ENCODE peak calls at places on chromosomes 2 and 18, in eight cellular contexts. B is PC-3; D is stomach; I is prostate gland; S is esophagus squamous epithelium; K is body of pancreas; P is iPS DF 6.9; C is CD8-positive, alpha-beta T cell. F is an unnamed sample.

GRCh38 chr2:74003494-74004211 is 18.9 kb downstream of the TET3 start:
- DNase-seq in B (peak), C (no peak), S (no peak), P (no peak), K (no peak), D (no peak), I (no peak), F (peak)

GRCh38 chr2:121627525-121628050 is 21.7 kb downstream of the CLASP1 start:
- DNase-seq in D (no peak), B (no peak), K (no peak), P (no peak), I (no peak), S (no peak), C (no peak), F (no peak)

GRCh38 chr2:11539317-11540147 is 5.7 kb downstream of the GREB1 start:
- DNase-seq in P (no peak), K (peak), S (no peak), B (no peak), D (peak), I (peak), C (no peak), F (no peak)

GRCh38 chr18:77250926-77251729 is 1.5 kb downstream of the GALR1 start:
- DNase-seq in P (no peak), B (no peak), K (no peak), C (no peak), S (no peak), I (no peak), D (no peak), F (no peak)

GRCh38 chr2:215022418-215022817 is 116.0 kb downstream of the ABCA12 start:
- DNase-seq in C (no peak), B (peak), S (no peak), I (no peak), D (no peak), P (no peak), K (no peak), F (no peak)

GRCh38 chr18:76482971-76483691 is 11.9 kb downstream of the ZNF516 start:
- DNase-seq in D (no peak), C (no peak), B (no peak), K (no peak), S (no peak), P (no peak), I (no peak), F (no peak)

GRCh38 chr2:38432827-38433606 is 55.9 kb upstream of the ATL2 start:
- DNase-seq in P (no peak), D (no peak), B (no peak), K (no peak), C (no peak), S (no peak), I (no peak), F (no peak)

GRCh38 chr18:44700652-44701051 is 20.0 kb downstream of the SETBP1 start:
- DNase-seq in C (peak), I (no peak), D (peak), S (no peak), K (peak), P (no peak), B (no peak), F (no peak)

GRCh38 chr2:45993476-45993991 is 303.7 kb upstream of the EPAS1 start:
- DNase-seq in P (peak), B (peak), D (peak), S (no peak), C (peak), K (peak), I (peak), F (no peak)

GRCh38 chr2:236909802-236910201 is 175.9 kb upstream of the COPS8 start:
- DNase-seq in K (no peak), B (no peak), C (no peak), S (no peak), D (no peak), P (no peak), I (no peak), F (no peak)

GRCh38 chr2:158664987-158665386 is 130.1 kb upstream of the DAPL1 start:
- DNase-seq in D (no peak), B (no peak), I (no peak), S (no peak), C (no peak), K (no peak), P (no peak), F (no peak)

GRCh38 chr2:149420053-149420963 is 89.9 kb downstream of the LYPD6 start:
- DNase-seq in D (no peak), S (no peak), B (no peak), K (no peak), P (no peak), I (no peak), C (no peak), F (no peak)

GRCh38 chr2:156383798-156384197 is 51.3 kb upstream of the NR4A2 start:
- DNase-seq in C (no peak), S (no peak), K (no peak), I (no peak), P (no peak), D (no peak), B (no peak), F (no peak)

GRCh38 chr2:68368657-68369339 is 3.7 kb downstream of the PLEK start:
- DNase-seq in K (no peak), I (no peak), B (peak), D (no peak), S (no peak), P (no peak), C (no peak), F (no peak)

GRCh38 chr2:236661064-236661761 is 91.6 kb downstream of the ACKR3 start:
- DNase-seq in C (no peak), B (peak), S (no peak), K (no peak), P (no peak), I (no peak), D (no peak), F (no peak)

GRCh38 chr2:10161206-10161931 is 38.8 kb downstream of the RRM2 start:
- DNase-seq in B (peak), D (no peak), C (no peak), S (no peak), I (no peak), P (no peak), K (no peak), F (no peak)

GRCh38 chr2:120722603-120723421 is 12.9 kb upstream of the GLI2 start:
- DNase-seq in D (peak), I (no peak), B (peak), K (no peak), C (no peak), S (no peak), P (no peak), F (peak)

GRCh38 chr2:72130671-72131360 is 16.8 kb downstream of the CYP26B1 start:
- DNase-seq in B (no peak), S (no peak), I (no peak), K (no peak), D (no peak), C (no peak), P (no peak), F (no peak)

GRCh38 chr2:48755473-48755872 is at the start of gene LHCGR:
- DNase-seq in P (no peak), B (no peak), C (no peak), D (no peak), K (peak), I (no peak), S (no peak), F (peak)

GRCh38 chr2:150778828-150779227 is 291.4 kb upstream of the RND3 start:
- DNase-seq in K (no peak), D (no peak), I (no peak), B (no peak), S (no peak), C (no peak), P (no peak), F (no peak)

GRCh38 chr2:229629039-229629438 is 85.3 kb downstream of the DNER start:
- DNase-seq in S (no peak), C (no peak), I (no peak), B (no peak), K (no peak), P (no peak), D (no peak), F (no peak)

GRCh38 chr18:61984293-61984692 is 91.5 kb upstream of the RNF152 start:
- DNase-seq in C (no peak), B (no peak), D (no peak), K (no peak), S (no peak), I (no peak), P (no peak), F (no peak)

GRCh38 chr2:238387376-238387775 is 39.4 kb upstream of the ASB1 start:
- DNase-seq in I (no peak), C (no peak), D (no peak), K (no peak), S (no peak), P (no peak), B (no peak), F (no peak)
- H3K27ac ChIP-seq in I (no peak), C (no peak), D (no peak), K (no peak), S (no peak), P (no peak), B (no peak), F (no peak)

DNA sequence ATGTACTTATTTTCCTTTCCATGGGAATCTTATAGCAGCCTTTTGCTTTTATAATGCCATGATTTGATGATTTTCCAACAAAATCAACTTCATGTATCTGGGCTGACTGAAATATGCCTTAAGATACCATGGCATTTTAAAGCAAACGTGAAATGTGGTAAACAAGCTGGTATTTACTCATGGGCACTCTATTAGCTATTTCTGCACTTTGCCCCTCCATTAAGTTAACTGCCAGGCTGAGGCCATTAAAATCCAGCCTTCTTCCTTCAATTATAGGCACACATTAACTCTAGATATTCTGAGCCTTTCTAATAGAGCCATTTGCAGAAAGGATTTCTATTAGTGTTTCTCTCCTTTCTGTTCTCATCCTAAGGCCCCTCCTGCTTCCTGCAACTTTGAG is 1.7 kb upstream of the KCNJ3 start:
- DNase-seq in C (no peak), S (no peak), P (no peak), B (no peak), K (no peak), D (no peak), I (no peak), F (no peak)
- H3K27ac ChIP-seq in C (no peak), S (no peak), P (no peak), B (no peak), K (no peak), D (no peak), I (no peak), F (no peak)

DNA sequence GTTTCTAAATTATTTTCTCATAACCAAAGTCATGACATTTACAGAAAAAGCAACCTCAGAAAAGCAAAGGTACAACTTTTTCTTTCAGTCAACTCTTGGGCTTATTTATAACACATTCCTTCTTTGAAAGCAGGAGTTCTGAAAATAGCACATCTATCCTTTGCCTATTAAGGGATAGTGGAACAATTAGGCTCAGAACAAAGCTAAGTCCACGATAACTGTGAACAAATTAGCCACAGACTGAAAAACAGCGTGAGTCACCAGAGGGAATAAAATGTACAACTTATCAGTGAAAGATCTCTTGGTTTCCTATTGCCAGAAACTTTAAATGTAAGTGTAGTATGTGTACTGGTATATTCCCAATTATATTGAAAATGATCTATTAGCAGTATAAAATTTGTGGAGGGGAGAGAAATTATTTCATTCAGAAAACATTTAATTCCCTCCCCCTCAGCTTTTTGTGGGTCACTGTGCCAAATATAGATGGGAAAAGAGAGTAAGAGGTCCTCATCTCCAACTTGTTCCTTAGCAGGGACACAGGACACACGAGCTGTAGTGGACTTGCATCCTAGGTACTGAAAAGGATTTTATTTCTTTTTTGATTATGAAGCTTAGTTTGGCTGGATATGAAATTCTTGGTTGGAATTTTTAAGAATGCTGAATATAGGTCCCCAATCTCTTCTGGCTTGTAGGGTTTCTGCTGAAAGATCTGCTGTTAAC is 15.4 kb upstream of the MATN3 start:
- DNase-seq in B (no peak), K (no peak), D (no peak), P (no peak), I (no peak), S (no peak), C (no peak), F (no peak)
- H3K27ac ChIP-seq in B (no peak), K (no peak), D (no peak), P (no peak), I (peak), S (no peak), C (no peak), F (no peak)

DNA sequence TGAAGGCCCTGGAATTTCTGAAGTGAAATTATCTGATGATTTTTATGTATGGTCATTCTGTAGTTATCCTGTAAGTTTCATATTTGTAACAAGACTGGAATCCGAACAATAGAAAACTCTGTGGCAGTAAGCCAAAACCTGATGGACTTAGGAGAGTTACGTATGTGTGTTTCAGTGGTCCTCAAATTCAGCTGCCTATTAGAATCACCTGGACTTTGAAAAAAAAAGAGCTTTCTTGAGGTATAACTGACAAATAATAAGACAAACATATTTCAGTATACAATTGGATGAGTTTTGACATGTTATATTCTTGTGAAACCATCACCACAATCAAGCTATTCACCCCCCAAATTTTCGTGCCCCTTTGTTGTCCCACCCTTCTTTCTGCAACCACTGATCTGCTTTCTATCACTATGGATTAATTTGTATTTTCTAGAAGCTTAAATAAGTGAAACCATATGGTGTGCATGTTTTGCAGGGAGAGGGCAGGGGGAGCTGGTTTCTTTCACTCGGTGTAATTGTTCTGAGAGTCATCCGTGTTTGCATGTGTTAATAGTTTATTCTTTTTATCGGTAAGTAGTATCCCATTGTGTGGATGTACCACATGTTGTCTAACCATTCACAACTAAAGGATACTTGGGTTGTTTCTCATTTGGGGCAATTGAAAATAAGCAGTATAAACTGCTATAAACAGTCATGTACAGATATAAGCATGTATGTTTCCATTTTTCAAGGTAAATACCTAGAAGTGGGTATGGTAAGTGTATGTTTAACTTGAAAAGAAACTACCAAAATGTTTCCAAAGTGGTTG is 50.2 kb upstream of the EML4 start:
- DNase-seq in I (no peak), P (no peak), K (no peak), D (no peak), S (no peak), C (no peak), B (no peak), F (no peak)
- H3K27ac ChIP-seq in I (no peak), P (no peak), K (no peak), D (no peak), S (peak), C (no peak), B (peak), F (peak)

GRCh38 chr18:60775978-60776377 is 403.4 kb upstream of the MC4R start:
- DNase-seq in B (no peak), C (no peak), I (no peak), P (no peak), K (no peak), D (no peak), S (no peak), F (no peak)
- H3K27ac ChIP-seq in B (no peak), C (no peak), I (no peak), P (no peak), K (no peak), D (no peak), S (no peak), F (no peak)

DNA sequence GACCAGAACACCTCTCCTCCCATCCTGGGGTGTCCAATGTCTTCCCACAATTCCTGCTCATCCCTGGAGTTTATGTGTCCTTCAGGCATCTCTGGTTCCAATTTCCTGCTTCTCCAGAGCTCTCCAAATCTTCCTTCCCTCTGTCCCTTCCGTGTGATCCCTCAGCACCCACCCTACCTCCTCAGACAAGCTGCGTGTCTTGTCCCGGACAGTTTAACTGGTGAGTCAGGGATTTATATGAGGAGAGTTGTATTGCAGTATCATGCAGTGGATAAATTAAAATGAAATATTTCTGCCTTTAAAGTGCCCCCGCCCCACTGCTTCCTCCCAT is 101.9 kb downstream of the LIPG start:
- DNase-seq in I (no peak), K (no peak), P (no peak), S (no peak), C (no peak), D (no peak), B (peak), F (no peak)
- H3K27ac ChIP-seq in I (no peak), K (no peak), P (no peak), S (no peak), C (no peak), D (peak), B (peak), F (no peak)

GRCh38 chr2:165691615-165692014 is 102.4 kb downstream of the GALNT3 start:
- DNase-seq in I (no peak), K (no peak), B (peak), D (no peak), P (peak), C (no peak), S (no peak), F (no peak)
- H3K27ac ChIP-seq in I (no peak), K (no peak), B (no peak), D (no peak), P (no peak), C (no peak), S (no peak), F (no peak)

DNA sequence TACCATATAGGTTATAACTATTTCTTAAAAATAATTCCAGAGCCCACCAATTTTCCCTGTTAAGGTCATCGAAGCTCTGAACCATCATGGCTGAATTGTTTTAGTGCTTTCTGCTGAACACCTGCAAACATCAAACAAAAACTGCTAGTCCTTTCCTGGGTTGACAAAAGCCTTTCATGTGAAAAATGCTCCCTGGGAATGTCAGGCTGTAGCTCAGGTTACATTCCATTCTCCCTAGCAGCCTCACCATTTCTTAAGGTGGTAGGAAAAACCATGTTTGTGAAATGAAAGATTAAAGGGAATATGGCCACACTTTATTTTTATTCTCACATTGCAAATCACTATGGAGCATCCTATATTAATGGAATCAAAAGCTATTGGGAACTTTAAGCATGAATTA is 5.7 kb downstream of the TCF4 start:
- DNase-seq in K (no peak), I (no peak), P (no peak), C (no peak), D (no peak), B (no peak), S (no peak), F (no peak)
- H3K27ac ChIP-seq in K (no peak), I (no peak), P (no peak), C (no peak), D (no peak), B (no peak), S (no peak), F (no peak)

DNA sequence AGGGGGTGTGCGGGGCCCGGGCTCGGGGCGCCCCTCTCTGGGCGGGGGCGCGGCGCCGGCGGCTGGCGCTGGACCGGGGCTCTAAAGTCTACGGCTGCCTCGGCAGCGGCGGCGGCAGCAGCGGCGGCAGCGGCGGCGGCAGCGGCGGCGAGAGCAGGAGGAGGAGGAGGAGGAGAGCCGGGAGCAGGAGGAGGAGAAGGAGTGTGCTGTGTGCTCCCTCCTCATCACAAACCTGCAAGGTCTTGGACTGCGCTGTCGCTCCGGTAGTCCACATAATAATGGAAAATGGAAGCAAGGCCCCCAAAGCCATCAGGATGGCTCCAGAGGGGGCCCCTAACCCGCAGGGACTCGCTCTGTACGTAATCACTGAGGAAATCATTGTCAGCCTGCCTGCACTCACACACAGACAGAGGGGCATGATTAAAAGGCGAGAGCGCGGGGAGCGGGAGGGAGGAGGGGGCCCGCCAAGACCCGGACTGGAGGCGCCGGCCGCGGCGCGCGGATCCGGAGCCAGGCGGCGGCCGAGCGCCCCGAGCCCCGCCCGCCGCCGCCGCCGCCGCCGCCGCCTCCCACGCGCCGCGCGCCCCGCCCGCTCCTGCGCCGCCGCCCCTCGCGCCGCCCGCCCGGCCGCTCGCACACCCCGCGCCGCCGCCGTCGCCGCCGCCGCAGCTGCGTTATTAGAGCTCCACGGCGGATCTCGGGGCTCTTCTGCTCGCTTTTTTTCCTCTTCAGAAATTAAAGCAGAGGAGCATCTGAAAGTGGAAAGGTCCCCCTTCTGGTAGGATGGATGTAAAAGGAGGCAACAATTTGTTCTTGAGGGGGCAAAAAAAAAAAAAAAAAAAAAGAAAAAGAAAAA is at the start of gene ZNF521:
- DNase-seq in B (peak), K (peak), I (peak), D (peak), C (peak), S (peak), P (no peak), F (peak)
- H3K27ac ChIP-seq in B (no peak), K (peak), I (peak), D (peak), C (no peak), S (peak), P (no peak), F (peak)

GRCh38 chr2:200406379-200406778 is 99.9 kb downstream of the SPATS2L start:
- DNase-seq in I (no peak), S (no peak), C (no peak), B (peak), K (no peak), D (no peak), P (no peak), F (no peak)
- H3K27ac ChIP-seq in I (peak), S (peak), C (no peak), B (peak), K (peak), D (peak), P (no peak), F (no peak)

F was measured in upper lobe of right lung.